ENCODE peak calls at places on chromosomes 12 and 14, in nine cellular contexts. One of them, this sample, is unnamed.

GRCh38 chr12:34287437-34287836 is 265.1 kb downstream of the ALG10 start:
- DNase-seq in CD8-positive, alpha-beta T cell: no peak
- DNase-seq in epithelial cell of proximal tubule: no peak
- DNase-seq in tibial artery: peak; percentile 51
- DNase-seq in activated CD4-positive, CD25-positive, alpha-beta regulatory T cell: no peak
- DNase-seq in cardiac fibroblast: no peak
- DNase-seq in RCC 7860: no peak
- DNase-seq in stimulated activated CD4-positive, alpha-beta T cell treated with anti-CD3 and anti-CD28 coated beads, Interleukin-1b, Interleukin-23, amount 100 ng/mL, for 24 hours: no peak
- DNase-seq in HCT116: no peak
- DNase-seq in this sample: no peak

GRCh38 chr14:104926619-104927431 is 2.1 kb downstream of the PLD4 start:
- DNase-seq in CD8-positive, alpha-beta T cell: no peak
- DNase-seq in epithelial cell of proximal tubule: no peak
- DNase-seq in tibial artery: no peak
- DNase-seq in activated CD4-positive, CD25-positive, alpha-beta regulatory T cell: no peak
- DNase-seq in cardiac fibroblast: no peak
- DNase-seq in RCC 7860: no peak
- DNase-seq in stimulated activated CD4-positive, alpha-beta T cell treated with anti-CD3 and anti-CD28 coated beads, Interleukin-1b, Interleukin-23, amount 100 ng/mL, for 24 hours: no peak
- DNase-seq in HCT116: no peak
- DNase-seq in this sample: no peak

GRCh38 chr14:93402951-93403350 is 27.8 kb upstream of the UNC79 start:
- DNase-seq in CD8-positive, alpha-beta T cell: no peak
- DNase-seq in epithelial cell of proximal tubule: no peak
- DNase-seq in tibial artery: no peak
- DNase-seq in activated CD4-positive, CD25-positive, alpha-beta regulatory T cell: no peak
- DNase-seq in cardiac fibroblast: no peak
- DNase-seq in RCC 7860: no peak
- DNase-seq in stimulated activated CD4-positive, alpha-beta T cell treated with anti-CD3 and anti-CD28 coated beads, Interleukin-1b, Interleukin-23, amount 100 ng/mL, for 24 hours: no peak
- DNase-seq in HCT116: no peak
- DNase-seq in this sample: no peak

GRCh38 chr12:130478786-130479185 is 141.1 kb downstream of the PIWIL1 start:
- DNase-seq in CD8-positive, alpha-beta T cell: no peak
- DNase-seq in epithelial cell of proximal tubule: no peak
- DNase-seq in tibial artery: no peak
- DNase-seq in activated CD4-positive, CD25-positive, alpha-beta regulatory T cell: no peak
- DNase-seq in cardiac fibroblast: no peak
- DNase-seq in RCC 7860: no peak
- DNase-seq in stimulated activated CD4-positive, alpha-beta T cell treated with anti-CD3 and anti-CD28 coated beads, Interleukin-1b, Interleukin-23, amount 100 ng/mL, for 24 hours: no peak
- DNase-seq in HCT116: no peak
- DNase-seq in this sample: no peak

GRCh38 chr14:101086926-101087325 is 183.4 kb upstream of the RTL1 start:
- DNase-seq in CD8-positive, alpha-beta T cell: no peak
- DNase-seq in epithelial cell of proximal tubule: no peak
- DNase-seq in tibial artery: no peak
- DNase-seq in activated CD4-positive, CD25-positive, alpha-beta regulatory T cell: no peak
- DNase-seq in cardiac fibroblast: no peak
- DNase-seq in RCC 7860: no peak
- DNase-seq in stimulated activated CD4-positive, alpha-beta T cell treated with anti-CD3 and anti-CD28 coated beads, Interleukin-1b, Interleukin-23, amount 100 ng/mL, for 24 hours: no peak
- DNase-seq in HCT116: no peak
- DNase-seq in this sample: no peak

GRCh38 chr14:94614802-94615201 is 2.6 kb downstream of the SERPINA3 start:
- DNase-seq in CD8-positive, alpha-beta T cell: no peak
- DNase-seq in epithelial cell of proximal tubule: no peak
- DNase-seq in tibial artery: no peak
- DNase-seq in activated CD4-positive, CD25-positive, alpha-beta regulatory T cell: no peak
- DNase-seq in cardiac fibroblast: no peak
- DNase-seq in RCC 7860: no peak
- DNase-seq in stimulated activated CD4-positive, alpha-beta T cell treated with anti-CD3 and anti-CD28 coated beads, Interleukin-1b, Interleukin-23, amount 100 ng/mL, for 24 hours: no peak
- DNase-seq in HCT116: no peak
- DNase-seq in this sample: no peak

GRCh38 chr12:48775991-48776649 is 12.8 kb downstream of the ADCY6 start:
- DNase-seq in CD8-positive, alpha-beta T cell: no peak
- DNase-seq in epithelial cell of proximal tubule: no peak
- DNase-seq in tibial artery: no peak
- DNase-seq in activated CD4-positive, CD25-positive, alpha-beta regulatory T cell: no peak
- DNase-seq in cardiac fibroblast: no peak
- DNase-seq in RCC 7860: no peak
- DNase-seq in stimulated activated CD4-positive, alpha-beta T cell treated with anti-CD3 and anti-CD28 coated beads, Interleukin-1b, Interleukin-23, amount 100 ng/mL, for 24 hours: no peak
- DNase-seq in HCT116: no peak
- DNase-seq in this sample: no peak

GRCh38 chr12:12784911-12785814 is at the start of gene APOLD1:
- DNase-seq in CD8-positive, alpha-beta T cell: no peak
- DNase-seq in epithelial cell of proximal tubule: no peak
- DNase-seq in tibial artery: peak; percentile 87
- DNase-seq in activated CD4-positive, CD25-positive, alpha-beta regulatory T cell: no peak
- DNase-seq in cardiac fibroblast: peak; percentile 45
- DNase-seq in RCC 7860: no peak
- DNase-seq in stimulated activated CD4-positive, alpha-beta T cell treated with anti-CD3 and anti-CD28 coated beads, Interleukin-1b, Interleukin-23, amount 100 ng/mL, for 24 hours: no peak
- DNase-seq in HCT116: no peak
- DNase-seq in this sample: no peak

This sample was measured in fibroblast of lung.